ENCODE peak calls at places on chromosomes 5 and 9, in seven cellular contexts. F, H, X, G, P, Q and V are unnamed samples.

GRCh38 chr5:76402251-76402879 is 720 bp upstream of the IQGAP2 start:
- DNase-seq in X (peak; percentile 34), F (peak; percentile 88), G (no peak), P (peak; percentile 25), Q (peak; percentile 58), H (no peak), V (peak; percentile 91)

GRCh38 chr5:139396691-139397090 is 1.8 kb upstream of the PROB1 start:
- DNase-seq in F (peak; percentile 66), P (no peak), Q (no peak), H (no peak), G (no peak), X (no peak), V (no peak)

GRCh38 chr9:92650839-92651621 is 18.9 kb downstream of the IPPK start:
- DNase-seq in X (no peak), F (peak; percentile 37), H (peak; percentile 29), P (peak; percentile 76), G (peak; percentile 79), Q (no peak), V (no peak)

GRCh38 chr9:125755340-125755739 is 8.2 kb downstream of the PBX3 start:
- DNase-seq in F (no peak), P (no peak), Q (no peak), G (no peak), H (no peak), X (no peak), V (no peak)

GRCh38 chr9:16704489-16705111 is 165.9 kb downstream of the BNC2 start:
- DNase-seq in G (peak; percentile 54), H (peak; percentile 80), Q (no peak), X (no peak), F (no peak), P (peak; percentile 79), V (no peak)

GRCh38 chr9:114372971-114373591 is 14.7 kb downstream of the AKNA start:
- DNase-seq in P (peak; percentile 29), Q (no peak), X (peak; percentile 64), G (peak; percentile 84), F (peak; percentile 98), H (no peak), V (peak; percentile 97)

GRCh38 chr9:94167376-94167775 is 83.1 kb downstream of the PTPDC1 start:
- DNase-seq in X (no peak), F (no peak), G (no peak), P (no peak), Q (no peak), H (no peak), V (no peak)

GRCh38 chr5:56375011-56375410 is 141.9 kb upstream of the ANKRD55 start:
- DNase-seq in G (no peak), H (no peak), F (no peak), X (no peak), P (no peak), Q (no peak), V (no peak)

GRCh38 chr9:119556129-119556875 is 187.1 kb upstream of the BRINP1 start:
- DNase-seq in H (peak; percentile 18), X (peak; percentile 57), G (peak; percentile 85), Q (peak; percentile 27), F (peak; percentile 87), P (peak; percentile 84), V (peak; percentile 85)

GRCh38 chr9:5848372-5848882 is 15.5 kb upstream of the ERMP1 start:
- DNase-seq in H (no peak), G (no peak), X (no peak), F (no peak), P (no peak), Q (no peak), V (no peak)

GRCh38 chr5:105506692-105507277 is 1944.2 kb upstream of the NUDT12 start:
- DNase-seq in H (peak; percentile 16), G (peak; percentile 15), F (no peak), P (no peak), Q (peak; percentile 12), X (no peak), V (no peak)

GRCh38 chr5:37755581-37755980 is 84.3 kb downstream of the GDNF start:
- DNase-seq in F (no peak), X (no peak), P (no peak), Q (no peak), G (no peak), H (no peak), V (no peak)

GRCh38 chr5:147822686-147823491 is 8.6 kb downstream of the SPINK1 start:
- DNase-seq in Q (peak; percentile 17), P (peak; percentile 26), H (peak; percentile 61), F (no peak), G (no peak), X (peak; percentile 27), V (peak; percentile 49)

GRCh38 chr9:108117775-108118174 is 628.2 kb upstream of the KLF4 start:
- DNase-seq in Q (no peak), F (no peak), H (no peak), G (no peak), X (no peak), P (no peak), V (no peak)

GRCh38 chr5:109721741-109722140 is 32.0 kb downstream of the MAN2A1 start:
- DNase-seq in H (no peak), G (no peak), X (no peak), Q (no peak), P (no peak), F (no peak), V (no peak)

GRCh38 chr9:128575921-128576320 is 23.5 kb downstream of the SPTAN1 start:
- DNase-seq in H (no peak), X (no peak), Q (no peak), F (no peak), P (no peak), G (no peak), V (no peak)
- TF ChIP-seq POLR2A in H (no peak), X (no peak), Q (no peak), F (no peak), P (no peak), G (no peak), V (no peak)

GRCh38 chr5:8462565-8462964 is 593.6 kb downstream of the MTRR start:
- DNase-seq in Q (no peak), H (no peak), P (no peak), F (no peak), X (no peak), G (no peak), V (no peak)
- H3K4me3 ChIP-seq in Q (no peak overlapping the region), H (no peak overlapping the region), P (no peak overlapping the region), F (no peak overlapping the region), X (no peak overlapping the region), G (no peak overlapping the region), V (no peak overlapping the region)

DNA sequence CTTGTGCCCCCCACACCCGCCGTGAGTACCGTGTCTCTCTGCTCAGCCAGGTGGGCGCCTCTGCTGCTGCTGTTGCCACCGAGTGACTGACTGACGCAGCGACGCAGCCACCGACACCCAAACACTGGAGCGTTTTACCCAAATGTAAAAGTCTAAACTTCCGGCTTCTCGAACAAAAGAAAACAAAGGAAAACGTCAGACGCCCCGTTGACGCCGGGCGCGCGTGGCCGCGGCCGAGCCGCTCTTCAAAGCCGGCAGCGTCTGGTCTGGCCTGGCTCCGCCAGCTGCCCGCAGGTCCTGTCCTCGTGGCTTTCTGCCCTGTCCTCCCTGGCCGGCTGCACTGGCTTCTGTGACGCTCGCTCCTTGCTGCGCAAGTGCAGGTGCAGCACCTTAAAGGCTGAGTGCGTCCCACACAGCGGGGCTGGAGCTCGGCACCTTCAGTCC is 41.4 kb upstream of the CLPTM1L start:
- DNase-seq in Q (no peak), F (peak; percentile 93), X (peak; percentile 71), G (peak; percentile 77), P (peak; percentile 65), H (no peak), V (peak; percentile 69)
- TF ChIP-seq POLR2A in Q (no peak), F (no peak), X (no peak), G (no peak), P (no peak), H (no peak), V (no peak)

GRCh38 chr9:76905984-76906861 is at the start of gene PRUNE2:
- DNase-seq in G (peak; percentile 65), F (no peak), Q (no peak), H (peak; percentile 79), P (peak; percentile 80), X (peak; percentile 20), V (no peak)

GRCh38 chr9:76904661-76905457 is 1.1 kb downstream of the PRUNE2 start:
- DNase-seq in Q (no peak), G (no peak), X (no peak), P (no peak), H (no peak), F (no peak), V (no peak)

GRCh38 chr9:76902395-76902794 is 3.5 kb downstream of the PRUNE2 start:
- DNase-seq in P (no peak), G (no peak), F (no peak), X (no peak), H (no peak), Q (no peak), V (no peak)

GRCh38 chr9:76901801-76902200 is 4.1 kb downstream of the PRUNE2 start:
- DNase-seq in Q (no peak), X (no peak), F (no peak), H (no peak), G (no peak), P (no peak), V (peak; percentile 53)

GRCh38 chr9:76905661-76905983 is 292 bp downstream of the PRUNE2 start:
- DNase-seq in X (no peak), P (no peak), F (no peak), Q (no peak), H (no peak), G (no peak), V (no peak)
- H3K4me3 ChIP-seq in X (peak overlapping the region; percentile 47), P (peak overlapping the region; percentile 44), F (no peak overlapping the region), Q (no peak overlapping the region), H (peak overlapping the region; percentile 42), G (no peak overlapping the region), V (peak overlapping the region; percentile 20)

GRCh38 chr5:432201-432927 is 10.6 kb upstream of the EXOC3 start:
- DNase-seq in F (peak; percentile 67), P (no peak), Q (no peak), X (no peak), G (peak; percentile 42), H (no peak), V (no peak)
- TF ChIP-seq POLR2A in F (no peak), P (no peak), Q (no peak), X (no peak), G (no peak), H (no peak), V (no peak)

DNA sequence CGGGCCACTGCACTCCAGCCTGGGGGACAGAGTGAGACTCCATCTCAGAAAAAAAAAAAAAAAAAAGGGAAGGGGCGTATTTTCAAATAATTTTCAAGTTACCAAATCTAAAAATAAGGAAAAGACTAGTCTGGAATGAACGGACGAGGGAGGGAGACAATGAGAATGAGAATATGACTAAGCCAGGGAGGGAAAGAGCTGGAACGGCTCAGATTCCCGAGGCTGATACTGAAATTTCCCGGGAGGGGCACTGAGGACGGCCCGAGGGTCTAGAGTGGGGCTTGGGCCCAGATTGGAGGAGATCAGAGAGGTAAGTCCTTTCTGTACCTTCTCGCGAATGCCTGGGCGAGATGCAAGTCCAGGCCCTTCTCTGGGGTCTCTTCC is 3.4 kb upstream of the CCIN start:
- DNase-seq in P (no peak), H (peak; percentile 45), Q (no peak), X (no peak), G (no peak), F (no peak), V (no peak)
- H3K4me3 ChIP-seq in P (peak overlapping the region; percentile 45), H (peak overlapping the region; percentile 9), Q (no peak overlapping the region), X (peak overlapping the region; percentile 39), G (peak overlapping the region; percentile 29), F (no peak overlapping the region), V (peak overlapping the region; percentile 34)

GRCh38 chr9:1328341-1328740 is 278.2 kb downstream of the DMRT2 start:
- DNase-seq in F (no peak), X (no peak), P (no peak), G (no peak), H (no peak), Q (no peak), V (no peak)
- TF ChIP-seq POLR2A in F (no peak), X (no peak), P (no peak), G (no peak), H (no peak), Q (no peak), V (no peak)

GRCh38 chr5:36079200-36079761 is 12.6 kb upstream of the UGT3A2 start:
- DNase-seq in P (no peak), H (peak; percentile 44), Q (peak; percentile 55), G (no peak), F (no peak), X (no peak), V (no peak)
- H3K4me3 ChIP-seq in P (no peak overlapping the region), H (no peak overlapping the region), Q (peak overlapping the region; percentile 38), G (no peak overlapping the region), F (no peak overlapping the region), X (no peak overlapping the region), V (no peak overlapping the region)